ENCODE peak calls at places on chromosome 1, in ten cellular contexts. I, Y, P, L, U, X, Z, M, J and B are unnamed samples.

GRCh38 chr1:64686828-64687724 is 57.8 kb upstream of the RAVER2 start:
- DNase-seq in I (peak), Y (no peak), P (no peak), L (peak), U (no peak), X (peak), Z (peak), M (no peak), J (no peak), B (no peak)

GRCh38 chr1:31509124-31510072 is 66.9 kb upstream of the TINAGL1 start:
- DNase-seq in I (no peak), Y (no peak), P (no peak), L (no peak), U (no peak), X (no peak), Z (no peak), M (no peak), J (no peak), B (no peak)

GRCh38 chr1:224727851-224728250 is 111.7 kb downstream of the CNIH3 start:
- DNase-seq in I (no peak), Y (no peak), P (no peak), L (no peak), U (no peak), X (no peak), Z (no peak), M (peak), J (no peak), B (no peak)

GRCh38 chr1:170305777-170306299 is 160.1 kb downstream of the NTMT2 start:
- DNase-seq in I (no peak), Y (no peak), P (no peak), L (peak), U (no peak), X (no peak), Z (no peak), M (no peak), J (no peak), B (no peak)

GRCh38 chr1:6907201-6907600 is 121.9 kb downstream of the CAMTA1 start:
- DNase-seq in I (no peak), Y (no peak), P (no peak), L (no peak), U (no peak), X (no peak), Z (no peak), M (no peak), J (no peak), B (no peak)

GRCh38 chr1:110412576-110412975 is 5.1 kb upstream of the LAMTOR5 start:
- DNase-seq in I (peak), Y (no peak), P (peak), L (peak), U (peak), X (peak), Z (peak), M (peak), J (peak), B (peak)

GRCh38 chr1:169521226-169521625 is 35.5 kb upstream of the SLC19A2 start:
- DNase-seq in I (no peak), Y (no peak), P (no peak), L (no peak), U (no peak), X (no peak), Z (no peak), M (no peak), J (no peak), B (no peak)

GRCh38 chr1:2230781-2231666 is 2.9 kb downstream of the SKI start:
- DNase-seq in I (no peak), Y (no peak), P (no peak), L (no peak), U (peak), X (no peak), Z (no peak), M (no peak), J (peak), B (no peak)

GRCh38 chr1:228989992-228990827 is 254.9 kb downstream of the RHOU start:
- DNase-seq in I (no peak), Y (no peak), P (peak), L (peak), U (peak), X (peak), Z (no peak), M (peak), J (no peak), B (peak)

GRCh38 chr1:45004281-45004920 is 6.7 kb downstream of the HECTD3 start:
- DNase-seq in I (no peak), Y (no peak), P (no peak), L (no peak), U (no peak), X (no peak), Z (no peak), M (no peak), J (no peak), B (no peak)

GRCh38 chr1:15684468-15685283 is 556 bp downstream of the PLEKHM2 start:
- DNase-seq in I (peak), Y (no peak), P (peak), L (no peak), U (peak), X (peak), Z (no peak), M (no peak), J (peak), B (no peak)

GRCh38 chr1:230825061-230825803 is 43.1 kb downstream of the C1orf198 start:
- DNase-seq in I (no peak), Y (no peak), P (peak), L (peak), U (no peak), X (no peak), Z (peak), M (peak), J (no peak), B (peak)

GRCh38 chr1:232377494-232377770 is 252.5 kb downstream of the SIPA1L2 start:
- DNase-seq in I (no peak), Y (no peak), P (no peak), L (peak), U (no peak), X (peak), Z (peak), M (no peak), J (no peak), B (peak)

GRCh38 chr1:59730759-59731478 is 83.8 kb upstream of the HOOK1 start:
- DNase-seq in I (no peak), Y (peak), P (peak), L (peak), U (peak), X (peak), Z (peak), M (peak), J (no peak), B (peak)

GRCh38 chr1:40450491-40451237 is 388 bp downstream of the ZFP69B start:
- DNase-seq in I (peak), Y (peak), P (no peak), L (peak), U (no peak), X (no peak), Z (peak), M (no peak), J (peak), B (no peak)

GRCh38 chr1:67367370-67368345 is 60.0 kb downstream of the IL12RB2 start:
- DNase-seq in I (no peak), Y (peak), P (peak), L (peak), U (no peak), X (peak), Z (peak), M (no peak), J (peak), B (no peak)

GRCh38 chr1:43952731-43953350 is 6.1 kb downstream of the IPO13 start:
- DNase-seq in I (no peak), Y (no peak), P (no peak), L (no peak), U (no peak), X (no peak), Z (no peak), M (no peak), J (no peak), B (no peak)

GRCh38 chr1:11527541-11528452 is 48.8 kb downstream of the DISP3 start:
- DNase-seq in I (no peak), Y (no peak), P (no peak), L (no peak), U (no peak), X (no peak), Z (no peak), M (no peak), J (no peak), B (no peak)

GRCh38 chr1:211648980-211649934 is 26.2 kb downstream of the NEK2 start:
- DNase-seq in I (peak), Y (no peak), P (peak), L (peak), U (no peak), X (no peak), Z (peak), M (no peak), J (peak), B (no peak)

GRCh38 chr1:8077120-8077573 is 51.0 kb upstream of the ERRFI1 start:
- DNase-seq in I (no peak), Y (peak), P (peak), L (peak), U (peak), X (peak), Z (peak), M (no peak), J (no peak), B (peak)

GRCh38 chr1:57262472-57262871 is 161.4 kb downstream of the DAB1 start:
- DNase-seq in I (no peak), Y (no peak), P (no peak), L (no peak), U (no peak), X (no peak), Z (no peak), M (no peak), J (no peak), B (no peak)

GRCh38 chr1:219577331-219577730 is 35.6 kb downstream of the ZC3H11B start:
- DNase-seq in I (no peak), Y (no peak), P (no peak), L (no peak), U (no peak), X (no peak), Z (no peak), M (no peak), J (no peak), B (no peak)

GRCh38 chr1:119815361-119815760 is 4.1 kb upstream of the REG4 start:
- DNase-seq in I (no peak), Y (no peak), P (no peak), L (no peak), U (no peak), X (no peak), Z (peak), M (no peak), J (no peak), B (no peak)

GRCh38 chr1:34670982-34671381 is 83.9 kb upstream of the GJB5 start:
- DNase-seq in I (no peak), Y (no peak), P (no peak), L (no peak), U (no peak), X (no peak), Z (no peak), M (no peak), J (no peak), B (no peak)

GRCh38 chr1:201212461-201213055 is 21.9 kb downstream of the IGFN1 start:
- DNase-seq in I (no peak), Y (no peak), P (no peak), L (no peak), U (peak), X (no peak), Z (no peak), M (no peak), J (no peak), B (no peak)

GRCh38 chr1:177181631-177182291 is 11.0 kb downstream of the BRINP2 start:
- DNase-seq in I (peak), Y (peak), P (peak), L (peak), U (peak), X (peak), Z (peak), M (no peak), J (no peak), B (no peak)

GRCh38 chr1:67679691-67680090 is 5.3 kb upstream of the GADD45A start:
- DNase-seq in I (no peak), Y (no peak), P (no peak), L (no peak), U (no peak), X (no peak), Z (peak), M (no peak), J (no peak), B (no peak)

GRCh38 chr1:205983925-205984725 is 19.1 kb downstream of the RAB7B start:
- DNase-seq in I (peak), Y (no peak), P (peak), L (peak), U (peak), X (peak), Z (peak), M (peak), J (peak), B (no peak)

GRCh38 chr1:43671626-43672330 is 21.8 kb downstream of the KDM4A start:
- DNase-seq in I (no peak), Y (no peak), P (no peak), L (peak), U (no peak), X (no peak), Z (peak), M (no peak), J (no peak), B (no peak)

GRCh38 chr1:112887599-112888303 is 68.2 kb downstream of the SLC16A1 start:
- DNase-seq in I (no peak), Y (no peak), P (no peak), L (peak), U (no peak), X (no peak), Z (no peak), M (no peak), J (no peak), B (no peak)

GRCh38 chr1:91829293-91830153 is 56.4 kb downstream of the TGFBR3 start:
- DNase-seq in I (no peak), Y (no peak), P (no peak), L (no peak), U (no peak), X (no peak), Z (no peak), M (no peak), J (no peak), B (no peak)

GRCh38 chr1:1116701-1117468 is 996 bp upstream of the C1orf159 start:
- DNase-seq in I (no peak), Y (no peak), P (peak), L (peak), U (peak), X (no peak), Z (no peak), M (no peak), J (no peak), B (no peak)

GRCh38 chr1:41239988-41240610 is 2.0 kb downstream of the SCMH1 start:
- DNase-seq in I (peak), Y (peak), P (peak), L (peak), U (no peak), X (no peak), Z (peak), M (no peak), J (no peak), B (no peak)

GRCh38 chr1:41338820-41339219 is 22.4 kb upstream of the FOXO6 start:
- DNase-seq in I (no peak), Y (no peak), P (no peak), L (no peak), U (no peak), X (no peak), Z (no peak), M (no peak), J (no peak), B (no peak)

GRCh38 chr1:92756537-92756936 is 28.4 kb downstream of the EVI5 start:
- DNase-seq in I (no peak), Y (no peak), P (no peak), L (no peak), U (no peak), X (no peak), Z (peak), M (no peak), J (no peak), B (no peak)

GRCh38 chr1:237041795-237042466 is at the start of gene RYR2:
- DNase-seq in I (no peak), Y (no peak), P (no peak), L (peak), U (peak), X (no peak), Z (no peak), M (no peak), J (no peak), B (no peak)
- TF ChIP-seq CTCF in I (no peak), Y (no peak), P (peak), L (peak), U (peak), X (peak), Z (no peak), M (no peak), J (no peak), B (peak)

DNA sequence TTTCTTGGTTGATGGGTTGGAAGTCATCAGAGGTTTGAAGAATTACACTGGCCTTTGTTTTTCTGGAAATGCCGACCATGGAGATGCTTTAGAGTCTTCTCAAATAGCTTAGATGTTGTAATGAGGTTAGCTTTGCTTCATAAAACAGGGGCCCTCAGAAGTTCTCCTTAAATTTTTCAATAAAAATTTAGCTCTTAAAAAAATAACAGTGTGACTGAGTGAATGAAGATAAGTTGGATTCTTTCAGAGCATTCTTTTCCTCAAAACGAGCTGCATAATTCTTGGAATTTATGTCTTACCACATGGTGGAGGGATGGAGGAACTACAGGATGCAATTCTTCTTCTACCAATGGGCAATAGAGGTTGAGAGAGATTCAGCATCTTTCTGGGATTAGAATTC is 23.4 kb downstream of the SYT11 start:
- DNase-seq in I (no peak), Y (no peak), P (no peak), L (no peak), U (no peak), X (no peak), Z (no peak), M (no peak), J (no peak), B (no peak)
- TF ChIP-seq CTCF in I (peak), Y (no peak), P (no peak), L (no peak), U (no peak), X (no peak), Z (no peak), M (no peak), J (no peak), B (no peak)

GRCh38 chr1:94599090-94599813 is 57.7 kb upstream of the F3 start:
- DNase-seq in I (no peak), Y (no peak), P (no peak), L (peak), U (no peak), X (peak), Z (peak), M (no peak), J (no peak), B (no peak)
- TF ChIP-seq CTCF in I (no peak), Y (peak), P (peak), L (peak), U (peak), X (peak), Z (peak), M (no peak), J (peak), B (peak)

GRCh38 chr1:156114101-156114918 is at the start of gene LMNA:
- DNase-seq in I (no peak), Y (peak), P (peak), L (peak), U (peak), X (peak), Z (peak), M (peak), J (peak), B (peak)
- TF ChIP-seq CTCF in I (no peak), Y (no peak), P (no peak), L (no peak), U (no peak), X (no peak), Z (no peak), M (no peak), J (peak), B (no peak)

DNA sequence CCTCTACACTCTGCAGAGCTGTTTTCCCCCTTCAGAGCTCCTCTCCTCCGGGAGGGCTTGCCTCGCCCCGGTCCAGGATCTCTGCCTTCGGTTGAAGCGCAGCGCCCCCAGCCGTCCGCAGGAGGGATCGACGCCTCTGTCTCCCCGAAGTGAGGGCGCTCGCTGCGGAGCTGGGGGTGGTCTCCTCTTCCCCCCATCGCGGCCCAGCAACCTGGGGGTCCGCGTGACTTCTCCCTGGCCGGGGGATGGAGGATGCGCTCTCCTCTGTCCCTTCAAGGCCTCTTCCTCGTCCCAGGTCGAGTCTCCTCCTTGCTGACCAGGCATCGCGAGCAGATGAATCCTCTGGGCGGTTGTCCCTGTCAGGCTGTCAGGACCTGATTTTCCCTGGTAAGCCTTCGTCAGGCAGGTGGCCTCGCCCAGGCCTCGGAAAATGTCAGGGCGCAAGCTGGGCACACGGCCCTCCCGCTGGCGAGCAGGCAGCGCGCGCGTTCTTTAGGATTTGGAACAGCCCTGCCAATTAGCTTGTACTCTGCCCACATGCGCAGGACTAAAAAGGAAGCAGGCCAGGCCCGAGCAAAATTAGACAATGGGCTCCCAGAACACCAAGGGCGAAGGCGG is 90.5 kb downstream of the EDEM3 start:
- DNase-seq in I (no peak), Y (no peak), P (peak), L (peak), U (peak), X (peak), Z (peak), M (peak), J (no peak), B (peak)
- TF ChIP-seq CTCF in I (no peak), Y (peak), P (peak), L (peak), U (peak), X (peak), Z (peak), M (no peak), J (peak), B (peak)

GRCh38 chr1:210456731-210457130 is 128.0 kb downstream of the HHAT start:
- DNase-seq in I (no peak), Y (no peak), P (no peak), L (no peak), U (no peak), X (no peak), Z (no peak), M (no peak), J (no peak), B (no peak)

GRCh38 chr1:210455840-210456603 is 127.3 kb downstream of the HHAT start:
- DNase-seq in I (no peak), Y (no peak), P (no peak), L (no peak), U (no peak), X (no peak), Z (no peak), M (no peak), J (no peak), B (no peak)

DNA sequence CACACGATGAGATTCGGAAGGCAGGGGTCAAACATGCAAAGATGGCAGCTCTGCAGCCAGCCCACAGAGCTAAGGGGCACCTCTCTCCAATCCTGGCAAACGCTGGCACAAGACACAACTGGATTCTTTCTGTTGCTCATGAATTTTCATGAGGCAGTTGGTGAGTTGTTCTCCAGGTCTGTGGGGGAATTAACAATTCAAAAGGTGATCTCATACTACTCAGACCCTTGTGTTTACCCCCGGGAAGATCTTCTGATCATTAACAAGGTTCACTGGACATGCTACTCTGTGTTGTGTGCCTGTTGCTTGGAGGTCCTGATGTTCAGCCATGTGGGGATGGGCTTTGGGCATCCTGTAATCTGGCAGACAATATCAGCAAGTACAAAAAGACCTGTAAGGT is 128.9 kb downstream of the HHAT start:
- DNase-seq in I (no peak), Y (no peak), P (no peak), L (no peak), U (no peak), X (no peak), Z (no peak), M (no peak), J (no peak), B (no peak)
- TF ChIP-seq CTCF in I (no peak), Y (no peak), P (no peak), L (no peak), U (no peak), X (no peak), Z (no peak), M (no peak), J (no peak), B (no peak)